ENCODE peak calls at places on chromosome 7, in ten cellular contexts. J, Y, R, H, V, F, C, Q, X and G are unnamed samples.

GRCh38 chr7:143285454-143285756 is 647 bp downstream of the TMEM139 start:
- DNase-seq in J (no peak), Y (no peak), R (no peak), H (no peak), V (no peak), F (peak), C (peak), Q (no peak), X (no peak), G (no peak)

GRCh38 chr7:38060116-38060515 is 117.9 kb upstream of the STARD3NL start:
- DNase-seq in J (no peak), Y (no peak), R (no peak), H (no peak), V (no peak), F (no peak), C (no peak), Q (no peak), X (no peak), G (no peak)

GRCh38 chr7:35875292-35875691 is 74.4 kb downstream of the SEPTIN7 start:
- DNase-seq in J (no peak), Y (no peak), R (peak), H (peak), V (no peak), F (peak), C (no peak), Q (no peak), X (peak), G (no peak)

GRCh38 chr7:38781991-38782390 is 127.0 kb downstream of the VPS41 start:
- DNase-seq in J (no peak), Y (no peak), R (no peak), H (no peak), V (no peak), F (no peak), C (peak), Q (no peak), X (no peak), G (no peak)

GRCh38 chr7:28163955-28164354 is 16.6 kb downstream of the JAZF1 start:
- DNase-seq in J (no peak), Y (no peak), R (peak), H (no peak), V (no peak), F (no peak), C (no peak), Q (no peak), X (peak), G (no peak)

GRCh38 chr7:33845991-33846509 is 59.3 kb upstream of the BMPER start:
- DNase-seq in J (no peak), Y (no peak), R (peak), H (no peak), V (peak), F (no peak), C (no peak), Q (peak), X (peak), G (no peak)

GRCh38 chr7:131556912-131557457 is 557 bp upstream of the PODXL start:
- DNase-seq in J (no peak), Y (no peak), R (no peak), H (no peak), V (no peak), F (no peak), C (peak), Q (no peak), X (no peak), G (no peak)

GRCh38 chr7:64880322-64881297 is 22.5 kb upstream of the ZNF273 start:
- DNase-seq in J (no peak), Y (no peak), R (no peak), H (no peak), V (no peak), F (no peak), C (peak), Q (no peak), X (no peak), G (peak)

GRCh38 chr7:105269397-105269796 is 119.3 kb downstream of the SRPK2 start:
- DNase-seq in J (no peak), Y (no peak), R (no peak), H (no peak), V (no peak), F (no peak), C (no peak), Q (no peak), X (no peak), G (no peak)
- TF ChIP-seq CTCF in J (no peak), Y (no peak), R (no peak), H (no peak), V (no peak), F (no peak), C (no peak), Q (no peak), X (no peak), G (no peak)

GRCh38 chr7:41187322-41187721 is 515.6 kb downstream of the INHBA start:
- DNase-seq in J (no peak), Y (no peak), R (no peak), H (no peak), V (no peak), F (peak), C (no peak), Q (no peak), X (no peak), G (no peak)
- TF ChIP-seq CTCF in J (no peak), Y (no peak), R (no peak), H (no peak), V (no peak), F (no peak), C (no peak), Q (no peak), X (no peak), G (no peak)

GRCh38 chr7:150738092-150739044 is 1.1 kb downstream of the GIMAP5 start:
- DNase-seq in J (peak), Y (no peak), R (no peak), H (no peak), V (no peak), F (peak), C (no peak), Q (no peak), X (no peak), G (no peak)

GRCh38 chr7:150740053-150740452 is 2.8 kb downstream of the GIMAP5 start:
- DNase-seq in J (no peak), Y (no peak), R (no peak), H (no peak), V (no peak), F (peak), C (no peak), Q (no peak), X (no peak), G (no peak)

GRCh38 chr7:150736864-150737263 is 354 bp upstream of the GIMAP5 start:
- DNase-seq in J (no peak), Y (no peak), R (no peak), H (no peak), V (no peak), F (no peak), C (no peak), Q (no peak), X (no peak), G (no peak)

GRCh38 chr7:150737265-150738055 is at the start of gene GIMAP5:
- DNase-seq in J (no peak), Y (no peak), R (no peak), H (no peak), V (no peak), F (no peak), C (no peak), Q (peak), X (no peak), G (no peak)

GRCh38 chr7:150739045-150739432 is 1.8 kb downstream of the GIMAP5 start:
- DNase-seq in J (no peak), Y (no peak), R (no peak), H (no peak), V (no peak), F (no peak), C (no peak), Q (no peak), X (no peak), G (no peak)
- TF ChIP-seq CTCF in J (peak), Y (no peak), R (no peak), H (no peak), V (no peak), F (no peak), C (no peak), Q (no peak), X (no peak), G (no peak)

GRCh38 chr7:139884441-139884840 is 55.4 kb downstream of the TBXAS1 start:
- DNase-seq in J (no peak), Y (no peak), R (no peak), H (no peak), V (no peak), F (no peak), C (no peak), Q (no peak), X (no peak), G (no peak)
- TF ChIP-seq CTCF in J (no peak), Y (no peak), R (no peak), H (no peak), V (no peak), F (no peak), C (no peak), Q (no peak), X (no peak), G (no peak)

GRCh38 chr7:12062062-12062461 is 149.0 kb upstream of the TMEM106B start:
- DNase-seq in J (no peak), Y (no peak), R (no peak), H (no peak), V (no peak), F (no peak), C (no peak), Q (no peak), X (peak), G (no peak)
- TF ChIP-seq CTCF in J (peak), Y (peak), R (no peak), H (peak), V (no peak), F (peak), C (peak), Q (no peak), X (peak), G (peak)

DNA sequence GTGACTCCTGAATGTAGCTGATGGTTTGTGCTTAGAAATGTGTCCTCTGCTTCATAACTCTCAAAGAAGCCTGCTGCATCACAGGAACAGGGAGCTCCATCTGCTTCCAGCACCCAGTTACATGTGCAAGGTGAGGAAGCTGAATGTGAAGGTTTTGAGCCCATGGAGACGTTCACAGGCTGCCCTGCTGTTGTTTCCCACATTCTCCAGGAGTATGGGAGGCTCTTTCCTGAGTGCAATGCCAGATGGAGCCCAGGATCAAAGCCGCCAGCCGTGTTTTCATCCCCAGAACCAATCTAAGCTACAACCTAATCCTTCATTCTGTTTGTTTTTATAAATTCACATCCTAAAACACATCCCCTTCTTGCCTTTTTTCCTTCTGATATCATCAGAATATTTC is 98.9 kb upstream of the PRR15 start:
- DNase-seq in J (no peak), Y (no peak), R (no peak), H (no peak), V (no peak), F (no peak), C (no peak), Q (no peak), X (no peak), G (no peak)
- TF ChIP-seq CTCF in J (no peak), Y (no peak), R (no peak), H (no peak), V (no peak), F (no peak), C (no peak), Q (no peak), X (no peak), G (no peak)

DNA sequence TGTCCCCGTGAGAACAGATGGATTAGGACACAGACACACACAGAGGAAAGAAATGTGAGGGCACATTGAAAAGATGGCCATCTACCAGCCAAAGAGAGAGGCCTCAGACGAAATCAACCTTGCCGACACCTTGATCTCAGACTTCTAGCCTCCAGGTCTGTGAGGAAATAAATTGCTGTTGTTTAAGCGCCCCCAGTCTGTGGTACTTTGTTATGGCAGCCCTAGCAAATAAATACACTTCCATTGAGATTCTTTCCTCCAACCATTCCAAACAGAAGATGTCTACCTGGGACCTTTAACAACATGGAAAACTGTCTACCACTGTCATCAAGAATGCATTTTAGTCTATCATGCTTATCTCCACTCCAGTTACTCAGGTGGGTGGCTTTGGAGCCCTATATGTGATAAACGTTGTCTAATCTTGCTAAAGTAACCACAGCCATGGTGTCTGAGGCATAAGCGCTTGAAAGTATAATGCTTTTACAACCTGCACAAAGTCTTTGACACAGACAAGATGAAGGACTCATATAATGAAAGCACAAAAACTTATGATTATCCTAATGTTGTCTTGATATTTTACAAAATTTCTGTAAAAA is 244.3 kb downstream of the MTERF1 start:
- DNase-seq in J (peak), Y (peak), R (peak), H (peak), V (peak), F (peak), C (peak), Q (peak), X (peak), G (no peak)
- TF ChIP-seq CTCF in J (peak), Y (peak), R (peak), H (peak), V (no peak), F (peak), C (peak), Q (peak), X (peak), G (peak)

GRCh38 chr7:77985974-77986339 is 187.4 kb downstream of the PHTF2 start:
- DNase-seq in J (no peak), Y (no peak), R (no peak), H (no peak), V (no peak), F (no peak), C (no peak), Q (no peak), X (peak), G (no peak)

GRCh38 chr7:77991656-77992055 is 193.1 kb downstream of the PHTF2 start:
- DNase-seq in J (no peak), Y (no peak), R (no peak), H (no peak), V (no peak), F (no peak), C (no peak), Q (no peak), X (no peak), G (no peak)

GRCh38 chr7:77985232-77985973 is 186.8 kb downstream of the PHTF2 start:
- DNase-seq in J (no peak), Y (no peak), R (no peak), H (no peak), V (no peak), F (no peak), C (no peak), Q (no peak), X (peak), G (no peak)

GRCh38 chr7:77993823-77994222 is 195.2 kb downstream of the PHTF2 start:
- DNase-seq in J (no peak), Y (no peak), R (no peak), H (no peak), V (no peak), F (no peak), C (no peak), Q (no peak), X (no peak), G (no peak)

GRCh38 chr7:77989981-77990566 is 191.5 kb downstream of the PHTF2 start:
- DNase-seq in J (no peak), Y (peak), R (no peak), H (no peak), V (no peak), F (peak), C (peak), Q (no peak), X (peak), G (no peak)
- TF ChIP-seq CTCF in J (peak), Y (peak), R (no peak), H (no peak), V (no peak), F (peak), C (peak), Q (no peak), X (no peak), G (peak)

GRCh38 chr7:152553671-152554317 is 118.0 kb upstream of the KMT2C start:
- DNase-seq in J (no peak), Y (no peak), R (no peak), H (no peak), V (peak), F (no peak), C (peak), Q (no peak), X (no peak), G (no peak)
- TF ChIP-seq CTCF in J (no peak), Y (no peak), R (no peak), H (no peak), V (no peak), F (no peak), C (peak), Q (no peak), X (no peak), G (no peak)

GRCh38 chr7:79673969-79674368 is 220.5 kb upstream of the MAGI2 start:
- DNase-seq in J (no peak), Y (no peak), R (no peak), H (no peak), V (no peak), F (no peak), C (no peak), Q (no peak), X (no peak), G (no peak)
- TF ChIP-seq CTCF in J (no peak), Y (no peak), R (no peak), H (no peak), V (no peak), F (no peak), C (no peak), Q (no peak), X (no peak), G (no peak)